ENCODE peak calls at places on chromosomes 1 and 21, in seven cellular contexts. S is pancreas, F is heart left ventricle, T is uterus, P is AG09309, H is endodermal cell, Z is foreskin fibroblast. N is an unnamed sample.

GRCh38 chr1:238753205-238753720 is 633.1 kb upstream of the CHRM3 start:
- DNase-seq in S (no peak), F (no peak), Z (no peak), T (no peak), H (no peak), P (no peak), N (no peak)

GRCh38 chr1:200530551-200531261 is 89.8 kb downstream of the KIF14 start:
- DNase-seq in Z (no peak), P (no peak), S (no peak), H (peak), T (no peak), F (no peak), N (no peak)

GRCh38 chr1:228396770-228397453 is 9.7 kb downstream of the TRIM11 start:
- DNase-seq in Z (no peak), S (no peak), H (peak), P (no peak), F (no peak), T (no peak), N (no peak)

GRCh38 chr1:54502342-54502741 is 45.7 kb upstream of the ACOT11 start:
- DNase-seq in P (no peak), T (no peak), S (no peak), Z (no peak), F (no peak), H (no peak), N (no peak)

GRCh38 chr1:65393345-65393744 is 27.1 kb upstream of the LEPR start:
- DNase-seq in T (no peak), P (peak), F (no peak), Z (peak), S (no peak), H (no peak), N (no peak)

GRCh38 chr21:17536381-17536780 is 23.5 kb downstream of the CXADR start:
- DNase-seq in T (no peak), H (no peak), P (no peak), Z (no peak), S (no peak), F (no peak), N (no peak)

GRCh38 chr1:183931646-183932271 is 105.8 kb downstream of the COLGALT2 start:
- DNase-seq in P (no peak), S (no peak), Z (no peak), T (no peak), F (no peak), H (no peak), N (no peak)

GRCh38 chr1:55215194-55216021 is at the start of gene USP24:
- DNase-seq in S (peak), Z (peak), P (no peak), T (peak), F (peak), H (peak), N (no peak)

GRCh38 chr1:112251766-112252506 is 144.1 kb upstream of the CTTNBP2NL start:
- DNase-seq in P (peak), F (no peak), H (no peak), S (no peak), Z (peak), T (no peak), N (peak)

GRCh38 chr21:19724081-19724480 is 1274.1 kb upstream of the NCAM2 start:
- DNase-seq in H (no peak), Z (no peak), S (no peak), P (no peak), T (no peak), F (no peak), N (no peak)

GRCh38 chr1:246907472-246907871 is 24.3 kb downstream of the AHCTF1 start:
- DNase-seq in T (no peak), F (no peak), H (no peak), S (no peak), P (peak), Z (no peak), N (no peak)

GRCh38 chr1:4463631-4464030 is 190.8 kb upstream of the AJAP1 start:
- DNase-seq in P (no peak), Z (no peak), T (no peak), H (peak), S (no peak), F (no peak), N (no peak)

GRCh38 chr1:107963601-107964396 is 1.2 kb downstream of the VAV3 start:
- DNase-seq in P (no peak), F (peak), S (peak), H (peak), T (no peak), Z (no peak), N (peak)

GRCh38 chr1:247451388-247452010 is 6.4 kb downstream of the OR2B11 start:
- DNase-seq in H (no peak), Z (no peak), T (no peak), F (no peak), P (no peak), S (no peak), N (no peak)

GRCh38 chr1:241485145-241485544 is 34.4 kb downstream of the FH start:
- DNase-seq in Z (no peak), P (no peak), S (no peak), T (no peak), H (no peak), F (no peak), N (no peak)

GRCh38 chr21:16169102-16169511 is 439.3 kb downstream of the USP25 start:
- DNase-seq in F (no peak), Z (no peak), T (no peak), H (no peak), S (no peak), P (peak), N (peak)

GRCh38 chr1:108646661-108647269 is 14.1 kb downstream of the HENMT1 start:
- DNase-seq in P (peak), T (no peak), S (peak), H (peak), F (peak), Z (peak), N (no peak)

GRCh38 chr1:226674892-226675719 is 64.0 kb downstream of the ITPKB start:
- DNase-seq in Z (no peak), F (peak), T (no peak), S (no peak), H (no peak), P (no peak), N (no peak)

GRCh38 chr1:10932088-10932487 is 80.4 kb upstream of the TARDBP start:
- DNase-seq in P (no peak), T (no peak), S (no peak), Z (no peak), H (no peak), F (no peak), N (no peak)

GRCh38 chr1:52111492-52111891 is 30.4 kb upstream of the ZFYVE9 start:
- DNase-seq in T (no peak), S (no peak), H (no peak), Z (no peak), F (no peak), P (no peak), N (no peak)

GRCh38 chr1:168225476-168226190 is at the start of gene SFT2D2:
- DNase-seq in F (peak), H (peak), T (peak), Z (peak), S (peak), P (no peak), N (peak)

GRCh38 chr1:41980872-41981653 is 62.3 kb upstream of the HIVEP3 start:
- DNase-seq in Z (no peak), F (no peak), S (no peak), T (no peak), H (no peak), P (no peak), N (no peak)

GRCh38 chr1:34408011-34408410 is 231.3 kb downstream of the C1orf94 start:
- DNase-seq in T (no peak), Z (no peak), P (peak), S (no peak), F (no peak), H (peak), N (no peak)

GRCh38 chr1:59193443-59194093 is 103.3 kb upstream of the FGGY start:
- DNase-seq in T (no peak), S (no peak), Z (no peak), H (no peak), P (no peak), F (no peak), N (no peak)

GRCh38 chr1:225318706-225319575 is 108.9 kb downstream of the LBR start:
- DNase-seq in F (peak), H (peak), P (peak), T (no peak), S (peak), Z (peak), N (no peak)

GRCh38 chr1:182720465-182720864 is 36.1 kb upstream of the RGS8 start:
- DNase-seq in S (no peak), F (no peak), T (no peak), H (peak), Z (no peak), P (no peak), N (no peak)

GRCh38 chr1:167543566-167543965 is 10.0 kb downstream of the CREG1 start:
- DNase-seq in H (no peak), F (no peak), P (no peak), Z (no peak), T (no peak), S (no peak), N (no peak)

GRCh38 chr1:23664837-23665795 is 26.5 kb upstream of the RPL11 start:
- DNase-seq in Z (no peak), F (no peak), H (peak), P (no peak), S (no peak), T (no peak), N (no peak)
- TF ChIP-seq CTCF in Z (peak), F (peak), H (peak), P (peak), S (no peak), T (no peak), N (peak)

GRCh38 chr1:155931332-155932038 is 2.7 kb downstream of the KHDC4 start:
- DNase-seq in F (no peak), S (no peak), H (no peak), T (no peak), P (no peak), Z (no peak), N (no peak)
- H3K4me3 ChIP-seq in F (peak), S (peak), H (peak), T (no peak), P (no peak), Z (peak), N (peak)

GRCh38 chr1:196732526-196732925 is 42.1 kb upstream of the CFHR3 start:
- DNase-seq in H (no peak), S (no peak), T (no peak), F (no peak), Z (no peak), P (no peak), N (no peak)
- TF ChIP-seq CTCF in H (peak), S (no peak), T (no peak), F (no peak), Z (no peak), P (no peak), N (peak)

GRCh38 chr1:2863149-2863963 is 61.9 kb upstream of the TTC34 start:
- DNase-seq in H (no peak), F (no peak), S (no peak), P (no peak), T (no peak), Z (no peak), N (no peak)
- H3K4me3 ChIP-seq in H (no peak), F (no peak), S (no peak), P (no peak), T (no peak), Z (no peak), N (no peak)

GRCh38 chr21:35437941-35438340 is 388.8 kb upstream of the RUNX1 start:
- DNase-seq in Z (no peak), F (no peak), S (no peak), P (no peak), T (no peak), H (no peak), N (no peak)

GRCh38 chr21:35436899-35437298 is 387.8 kb upstream of the RUNX1 start:
- DNase-seq in P (no peak), Z (no peak), T (no peak), S (no peak), F (no peak), H (no peak), N (no peak)

GRCh38 chr21:35438643-35439404 is 389.7 kb upstream of the RUNX1 start:
- DNase-seq in F (no peak), S (peak), Z (no peak), T (no peak), P (no peak), H (peak), N (no peak)

GRCh38 chr21:35444391-35444790 is 395.3 kb upstream of the RUNX1 start:
- DNase-seq in P (no peak), T (no peak), F (no peak), Z (no peak), H (no peak), S (no peak), N (no peak)

DNA sequence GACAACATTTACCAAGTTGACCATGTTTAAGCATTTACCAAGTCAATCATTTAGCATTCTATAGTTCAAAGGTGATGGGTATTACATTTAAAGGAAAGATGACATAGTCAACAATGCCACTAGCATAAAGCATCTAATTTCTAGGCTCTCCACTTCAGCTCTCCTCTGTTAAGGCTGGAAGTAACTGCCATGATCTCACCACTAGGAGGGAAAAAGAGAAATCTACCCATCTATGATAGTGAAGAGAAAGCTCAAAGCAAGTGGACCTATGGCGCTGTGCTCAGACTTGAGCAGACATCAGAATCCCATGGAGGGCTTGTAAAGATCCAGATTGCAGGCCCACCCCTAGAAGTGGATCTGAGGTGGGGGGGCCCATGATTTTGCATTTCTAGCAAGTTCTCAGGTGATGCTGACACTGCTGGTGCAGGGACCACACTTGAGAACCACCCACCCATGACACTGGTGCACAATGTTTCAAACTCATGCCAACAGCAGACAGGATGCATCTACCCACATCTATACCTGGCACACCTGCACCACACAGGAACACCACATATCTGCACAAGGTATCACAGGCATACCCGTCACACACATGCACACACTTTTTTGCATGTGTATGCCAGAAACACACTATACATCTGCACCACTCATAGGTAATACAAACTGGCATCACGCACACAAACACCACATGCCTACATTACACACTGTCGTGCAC is 392.9 kb upstream of the RUNX1 start:
- DNase-seq in H (no peak), F (no peak), T (no peak), Z (no peak), S (no peak), P (no peak), N (no peak)
- TF ChIP-seq CTCF in H (peak), F (no peak), T (no peak), Z (no peak), S (no peak), P (no peak), N (peak)